ENCODE peak calls at places on chromosomes 2 and 18, in nine cellular contexts. P is endodermal cell, X is tibial artery, V is ovary, Q is body of pancreas, M is HL-60, T is uterus, I is cardiac muscle cell, K is adrenal gland. J is an unnamed sample.

GRCh38 chr2:47437287-47437686 is 34.3 kb downstream of the MSH2 start:
- DNase-seq in P (no peak), X (no peak), V (no peak), Q (no peak), M (no peak), T (no peak), I (peak; percentile 65), K (no peak), J (no peak)

GRCh38 chr2:33021542-33022259 is 74.9 kb downstream of the LTBP1 start:
- DNase-seq in P (no peak), X (no peak), V (no peak), Q (no peak), M (no peak), T (no peak), I (peak; percentile 73), K (no peak), J (no peak)

GRCh38 chr2:98777710-98778109 is 46.8 kb upstream of the MGAT4A start:
- DNase-seq in P (no peak), X (no peak), V (no peak), Q (no peak), M (no peak), T (no peak), I (no peak), K (no peak), J (no peak)

GRCh38 chr2:164655750-164656149 is 34.5 kb upstream of the GRB14 start:
- DNase-seq in P (no peak), X (no peak), V (no peak), Q (no peak), M (no peak), T (no peak), I (peak; percentile 22), K (no peak), J (no peak)

GRCh38 chr2:173831312-173832229 is 133.6 kb downstream of the SP3 start:
- DNase-seq in P (no peak), X (peak; percentile 71), V (peak; percentile 82), Q (peak; percentile 43), M (no peak), T (peak; percentile 91), I (peak; percentile 86), K (peak; percentile 61), J (peak; percentile 84)

GRCh38 chr2:64192080-64192479 is 47.9 kb upstream of the PELI1 start:
- DNase-seq in P (no peak), X (no peak), V (no peak), Q (no peak), M (peak; percentile 84), T (no peak), I (no peak), K (no peak), J (no peak)

GRCh38 chr2:241937297-241937696 is 67.8 kb downstream of the RTP5 start:
- DNase-seq in P (no peak), X (no peak), V (no peak), Q (no peak), M (no peak), T (peak; percentile 13), I (no peak), K (no peak), J (no peak)

GRCh38 chr2:24233321-24233720 is 58.5 kb downstream of the FAM228A start:
- DNase-seq in P (no peak), X (no peak), V (no peak), Q (no peak), M (no peak), T (no peak), I (no peak), K (no peak), J (no peak)

GRCh38 chr18:79544386-79544963 is 135.1 kb upstream of the CTDP1 start:
- DNase-seq in P (peak; percentile 34), X (peak; percentile 59), V (peak; percentile 7), Q (no peak), M (no peak), T (no peak), I (no peak), K (no peak), J (no peak)

GRCh38 chr2:10529611-10530010 is 81.5 kb upstream of the ODC1 start:
- DNase-seq in P (peak; percentile 24), X (peak; percentile 47), V (no peak), Q (no peak), M (no peak), T (peak; percentile 1), I (no peak), K (no peak), J (no peak)

GRCh38 chr18:79047556-79048244 is 21.5 kb upstream of the ATP9B start:
- DNase-seq in P (no peak), X (no peak), V (no peak), Q (no peak), M (no peak), T (no peak), I (no peak), K (peak; percentile 64), J (no peak)

GRCh38 chr18:52370841-52371240 is 30.8 kb downstream of the DCC start:
- DNase-seq in P (no peak), X (no peak), V (no peak), Q (no peak), M (no peak), T (no peak), I (no peak), K (no peak), J (no peak)

GRCh38 chr18:26862084-26862483 is 3.4 kb downstream of the AQP4 start:
- DNase-seq in P (no peak), X (no peak), V (no peak), Q (no peak), M (no peak), T (no peak), I (no peak), K (no peak), J (no peak)

GRCh38 chr18:57410749-57411148 is 24.4 kb upstream of the ONECUT2 start:
- DNase-seq in P (no peak), X (no peak), V (no peak), Q (no peak), M (no peak), T (no peak), I (no peak), K (no peak), J (no peak)

GRCh38 chr2:3911891-3912455 is 208.6 kb downstream of the DCDC2C start:
- DNase-seq in P (no peak), X (no peak), V (no peak), Q (no peak), M (no peak), T (no peak), I (no peak), K (no peak), J (no peak)

GRCh38 chr2:3913252-3913651 is 209.9 kb downstream of the DCDC2C start:
- DNase-seq in P (no peak), X (no peak), V (no peak), Q (no peak), M (no peak), T (no peak), I (no peak), K (no peak), J (peak; percentile 39)

DNA sequence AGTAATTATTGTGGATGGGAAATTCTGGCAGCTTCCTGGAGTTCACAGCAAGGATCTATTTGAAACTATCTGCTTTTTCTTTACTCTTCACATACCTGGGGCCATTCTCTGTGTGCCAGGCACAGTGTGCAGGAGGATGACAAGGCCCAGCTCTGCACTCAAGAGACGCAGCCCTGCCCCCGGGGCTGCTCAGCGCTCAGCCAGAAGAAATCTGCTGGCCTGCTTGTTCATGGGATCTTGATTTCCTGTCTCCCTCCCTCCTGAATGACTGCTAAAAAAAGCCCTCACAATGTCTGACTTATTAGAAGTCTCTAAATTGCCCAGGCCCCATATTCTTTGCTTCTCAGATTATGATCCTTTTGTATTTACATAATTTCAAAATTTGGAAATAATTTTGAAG is 210.9 kb downstream of the DCDC2C start:
- DNase-seq in P (no peak), X (no peak), V (no peak), Q (no peak), M (no peak), T (no peak), I (no peak), K (no peak), J (no peak)
- H3K27me3 ChIP-seq in P (no peaks in the 10 kb centered on the region), X (no peaks in the 10 kb centered on the region), V (no peaks in the 10 kb centered on the region), Q (no peaks in the 10 kb centered on the region), M (no peaks in the 10 kb centered on the region), T (no peaks in the 10 kb centered on the region), I (no peaks in the 10 kb centered on the region), K (no peaks in the 10 kb centered on the region), J (no peaks in the 10 kb centered on the region)

DNA sequence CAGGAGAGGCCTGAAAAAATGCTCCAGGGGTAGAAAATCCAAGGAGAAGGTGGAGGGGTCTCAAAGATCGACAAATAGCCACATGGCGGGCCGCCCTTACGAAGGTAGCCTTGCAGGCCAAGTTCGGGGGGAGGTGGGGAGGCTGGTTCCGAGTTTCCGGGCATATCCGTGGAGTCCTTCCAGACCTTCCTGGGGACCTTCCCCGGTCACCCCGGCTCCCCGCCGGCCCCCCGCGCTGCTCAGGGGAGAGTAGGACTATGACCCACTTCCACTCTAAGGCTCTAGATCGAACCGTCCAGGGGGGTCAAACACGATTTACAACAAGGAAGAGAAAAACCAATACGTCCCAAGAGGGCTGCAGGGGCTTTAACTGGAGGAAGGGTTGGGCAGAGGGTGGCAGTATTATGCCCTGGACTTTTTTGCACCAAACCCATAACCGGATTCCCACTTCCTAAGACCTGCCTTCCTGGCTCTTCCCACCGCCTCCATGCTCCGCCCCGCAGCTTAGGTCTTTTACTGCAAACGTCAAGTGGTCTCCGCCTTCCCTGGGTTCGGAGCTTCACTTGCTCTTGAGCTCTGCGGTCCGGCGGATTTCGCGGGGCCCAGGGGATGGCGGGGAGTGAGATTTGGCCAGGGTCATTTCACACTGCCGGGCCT is 789 bp upstream of the LYPD6 start:
- DNase-seq in P (peak; percentile 91), X (no peak), V (no peak), Q (peak; percentile 78), M (no peak), T (peak; percentile 20), I (peak; percentile 48), K (peak; percentile 30), J (peak; percentile 6)
- TF ChIP-seq CTCF in P (no peak), X (no peak), V (no peak), Q (no peak), M (no peak), T (no peak), I (no peak), K (no peak), J (no peak)

GRCh38 chr2:237221443-237221842 is 135.8 kb downstream of the COPS8 start:
- DNase-seq in P (peak; percentile 42), X (no peak), V (no peak), Q (no peak), M (no peak), T (no peak), I (no peak), K (no peak), J (no peak)
- H3K4me3 ChIP-seq in P (no peak overlapping the region), X (no peak overlapping the region), V (no peak overlapping the region), Q (no peak overlapping the region), M (no peak overlapping the region), T (no peak overlapping the region), I (no peak overlapping the region), K (no peak overlapping the region), J (no peak overlapping the region)

GRCh38 chr2:29936005-29936404 is 14.6 kb upstream of the ALK start:
- DNase-seq in P (peak; percentile 59), X (no peak), V (no peak), Q (no peak), M (no peak), T (no peak), I (no peak), K (no peak), J (no peak)
- H3K27me3 ChIP-seq in P (no peaks in the 10 kb centered on the region), X (no peaks in the 10 kb centered on the region), V (no peaks in the 10 kb centered on the region), Q (peaks cover 7% of the 10 kb centered on the region), M (no peaks in the 10 kb centered on the region), T (no peaks in the 10 kb centered on the region), I (no peaks in the 10 kb centered on the region), K (no peaks in the 10 kb centered on the region), J (peaks cover 11% of the 10 kb centered on the region)